ENCODE peak calls at places on chromosome 19, in eight cellular contexts. L is GM12864, Z is AG09309, U is endothelial cell of umbilical vein, A is Calu3, C is bronchial epithelial cell, T is PC-3, P is OCI-LY7. K is an unnamed sample.

GRCh38 chr19:44866672-44867071 is 20.6 kb downstream of the NECTIN2 start:
- DNase-seq in C (no peak), L (no peak), A (no peak), U (no peak), T (no peak), Z (no peak), P (no peak), K (no peak)

GRCh38 chr19:40603071-40603718 is 2.0 kb downstream of the LTBP4 start:
- DNase-seq in Z (no peak), A (no peak), C (peak; percentile 59), T (peak; percentile 31), L (no peak), P (no peak), U (peak; percentile 37), K (no peak)

GRCh38 chr19:6587093-6587820 is 3.7 kb downstream of the CD70 start:
- DNase-seq in Z (no peak), T (no peak), L (no peak), U (no peak), A (no peak), C (no peak), P (peak; percentile 75), K (no peak)

GRCh38 chr19:58228584-58229254 is at the start of gene ZNF544:
- DNase-seq in C (peak; percentile 64), L (peak; percentile 41), Z (peak; percentile 16), T (peak; percentile 80), P (peak; percentile 64), A (peak; percentile 88), U (peak; percentile 84), K (peak; percentile 84)

GRCh38 chr19:45693168-45693788 is 812 bp downstream of the QPCTL start:
- DNase-seq in A (peak; percentile 92), L (no peak), P (peak; percentile 81), T (peak; percentile 69), Z (no peak), C (peak; percentile 40), U (peak; percentile 65), K (peak; percentile 79)

GRCh38 chr19:1168877-1169791 is 4.9 kb downstream of the SBNO2 start:
- DNase-seq in P (no peak), Z (no peak), C (peak; percentile 81), L (no peak), U (no peak), T (peak; percentile 83), A (no peak), K (peak; percentile 97)

GRCh38 chr19:9308091-9308490 is 1.5 kb downstream of the ZNF699 start:
- DNase-seq in A (no peak), L (no peak), U (no peak), P (no peak), C (no peak), T (peak; percentile 26), Z (no peak), K (no peak)

GRCh38 chr19:1149259-1150045 is 24.6 kb downstream of the SBNO2 start:
- DNase-seq in L (no peak), U (no peak), C (no peak), T (no peak), A (no peak), P (no peak), Z (no peak), K (no peak)

GRCh38 chr19:10621966-10622365 is 3.4 kb upstream of the SLC44A2 start:
- DNase-seq in T (no peak), Z (no peak), L (no peak), U (no peak), P (no peak), A (no peak), C (no peak), K (no peak)

GRCh38 chr19:31803819-31804446 is 454.7 kb upstream of the TSHZ3 start:
- DNase-seq in Z (no peak), L (no peak), P (no peak), A (no peak), U (no peak), T (no peak), C (no peak), K (no peak)

GRCh38 chr19:56110515-56111448 is 10.3 kb downstream of the ZNF787 start:
- DNase-seq in U (peak; percentile 61), L (no peak), P (no peak), T (no peak), Z (no peak), A (peak; percentile 68), C (no peak), K (no peak)

GRCh38 chr19:58009666-58010301 is 7.2 kb upstream of the ZNF606 start:
- DNase-seq in P (no peak), C (peak; percentile 75), L (no peak), U (peak; percentile 75), Z (no peak), A (peak; percentile 87), T (peak; percentile 69), K (peak; percentile 72)

GRCh38 chr19:1259206-1259872 is 9.8 kb upstream of the CIRBP start:
- DNase-seq in P (peak; percentile 79), L (no peak), Z (no peak), U (peak; percentile 62), A (peak; percentile 69), C (peak; percentile 57), T (peak; percentile 38), K (peak; percentile 74)

GRCh38 chr19:8973501-8974091 is 36.6 kb downstream of the MUC16 start:
- DNase-seq in A (no peak), U (no peak), P (peak; percentile 13), Z (no peak), L (no peak), C (peak; percentile 2), T (peak; percentile 66), K (peak; percentile 6)

GRCh38 chr19:8367327-8368001 is 3.5 kb downstream of the ANGPTL4 start:
- DNase-seq in Z (peak; percentile 92), L (no peak), C (peak; percentile 79), A (peak; percentile 78), T (peak; percentile 97), U (peak; percentile 96), P (no peak), K (peak; percentile 100)

GRCh38 chr19:5261151-5261890 is 79.3 kb downstream of the PTPRS start:
- DNase-seq in A (peak; percentile 28), P (no peak), C (peak; percentile 91), T (peak; percentile 80), Z (no peak), U (no peak), L (no peak), K (no peak)
- TF ChIP-seq CTCF in A (no peak), P (no peak), C (no peak), T (no peak), Z (no peak), U (no peak), L (no peak), K (no peak)

GRCh38 chr19:13082192-13083007 is 20.3 kb downstream of the LYL1 start:
- DNase-seq in L (no peak), A (peak; percentile 74), P (no peak), T (peak; percentile 39), Z (no peak), U (peak; percentile 57), C (peak; percentile 4), K (no peak)
- TF ChIP-seq CTCF in L (peak; percentile 24), A (no peak), P (peak; percentile 68), T (peak; percentile 50), Z (peak; percentile 17), U (peak; percentile 60), C (no peak), K (no peak)

GRCh38 chr19:50022823-50023222 is 2.3 kb downstream of the VRK3 start:
- DNase-seq in C (no peak), Z (no peak), T (no peak), A (no peak), L (no peak), P (no peak), U (no peak), K (no peak)

GRCh38 chr19:50024719-50025021 is 502 bp downstream of the VRK3 start:
- DNase-seq in T (no peak), C (no peak), L (no peak), Z (no peak), P (no peak), U (no peak), A (no peak), K (no peak)

GRCh38 chr19:50025794-50026549 is at the start of gene ZNF473:
- DNase-seq in T (peak; percentile 97), A (peak; percentile 94), L (peak; percentile 89), P (peak; percentile 97), U (no peak), C (no peak), Z (peak; percentile 86), K (peak; percentile 97)

GRCh38 chr19:50026550-50026906 is 723 bp downstream of the ZNF473 start:
- DNase-seq in A (no peak), L (no peak), Z (no peak), C (no peak), T (no peak), U (no peak), P (no peak), K (no peak)

DNA sequence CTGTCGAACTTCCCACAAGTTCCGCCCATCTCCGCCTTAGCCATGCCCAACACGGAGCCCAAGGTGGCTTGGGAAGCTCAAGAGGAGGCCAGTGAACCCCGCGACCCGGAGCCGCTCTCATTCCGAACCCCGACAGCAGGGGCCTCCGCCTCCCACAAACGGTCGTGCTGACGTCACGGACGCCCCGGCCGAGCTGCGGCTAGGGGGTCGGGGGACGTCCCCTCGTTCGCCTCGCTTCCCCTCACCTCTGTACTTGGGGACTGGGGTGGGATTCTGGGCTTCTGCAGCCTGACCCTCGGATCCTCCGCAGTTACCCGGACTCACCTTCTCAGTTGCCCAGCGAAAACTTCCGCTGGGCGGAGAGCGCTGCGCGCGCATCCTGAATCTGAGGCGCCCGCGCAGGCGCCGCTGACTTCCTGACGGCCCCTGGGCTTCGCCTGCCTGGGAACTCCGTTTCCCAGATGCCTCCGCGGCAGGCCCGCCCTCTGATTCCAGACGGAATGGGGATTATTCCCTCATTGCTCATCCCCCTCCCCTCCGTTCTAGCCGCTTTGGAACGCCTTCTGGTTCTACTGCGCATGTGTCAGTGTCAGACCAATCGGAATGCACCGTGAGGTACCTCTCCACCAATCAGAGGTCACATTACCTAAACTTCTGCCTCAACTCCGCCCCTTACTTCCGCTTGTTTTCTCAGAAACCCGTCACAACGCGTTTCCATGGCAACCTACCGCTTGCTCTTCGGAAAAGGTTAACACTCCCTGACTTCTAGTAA is at the start of gene VRK3:
- DNase-seq in U (peak; percentile 100), A (peak; percentile 99), Z (peak; percentile 100), L (peak; percentile 100), P (peak; percentile 100), C (peak; percentile 99), T (peak; percentile 100), K (peak; percentile 100)
- TF ChIP-seq CTCF in U (peak; percentile 9), A (no peak), Z (no peak), L (no peak), P (no peak), C (peak; percentile 9), T (no peak), K (peak; percentile 15)

DNA sequence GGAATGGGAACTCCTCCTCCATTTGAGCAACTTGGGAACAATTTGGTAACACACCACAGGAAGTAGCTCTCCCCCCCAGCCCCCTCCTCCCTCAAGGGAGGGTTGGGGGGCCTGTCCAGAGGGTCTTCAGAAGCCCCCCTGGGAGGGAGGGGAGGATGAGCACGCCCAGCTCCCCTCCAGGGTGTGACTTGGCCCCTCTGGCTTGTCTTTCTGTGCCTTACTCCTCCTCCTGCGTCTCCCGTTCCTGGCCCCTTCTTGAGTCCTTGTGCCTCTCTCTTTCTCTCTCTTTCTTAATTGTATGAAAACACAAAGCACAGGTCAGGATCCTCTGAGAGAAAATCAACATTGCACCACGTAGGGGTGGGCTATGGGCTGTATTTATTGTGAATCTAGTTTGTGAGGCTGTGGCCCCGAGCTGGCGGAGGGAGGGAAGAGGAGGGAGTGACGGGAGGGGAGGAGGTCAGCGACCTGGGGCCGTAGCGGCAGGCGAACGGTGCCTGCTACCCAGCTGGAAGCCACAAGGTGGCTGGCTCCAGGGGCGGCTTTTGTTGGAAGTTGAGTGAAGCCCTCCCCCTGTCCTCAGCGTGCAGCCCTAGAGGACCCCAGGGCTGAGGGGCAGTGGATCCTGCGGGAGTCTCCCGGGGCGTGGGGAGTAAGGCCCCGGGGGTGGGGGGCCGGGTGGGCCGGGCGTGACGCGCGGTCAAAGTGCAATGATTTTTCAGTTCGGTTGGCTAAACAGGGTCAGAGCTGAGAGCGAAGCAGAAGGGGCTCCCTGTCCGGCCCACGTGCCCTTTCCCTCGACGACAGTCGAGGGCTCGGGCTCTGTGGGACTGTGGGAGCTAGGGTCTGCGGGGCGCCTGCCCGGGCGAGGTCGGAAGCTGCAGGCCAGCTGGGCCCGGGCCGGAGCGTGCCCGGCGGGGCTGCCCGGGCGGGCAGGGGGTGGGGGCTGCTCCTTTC is 6.4 kb downstream of the LYL1 start:
- DNase-seq in L (no peak), T (peak; percentile 46), U (peak; percentile 45), Z (no peak), P (peak; percentile 42), C (no peak), A (no peak), K (no peak)
- TF ChIP-seq CTCF in L (peak; percentile 27), T (peak; percentile 42), U (peak; percentile 55), Z (no peak), P (peak; percentile 28), C (peak; percentile 19), A (no peak), K (no peak)